ENCODE peak calls at places on chromosomes 5 and 9, in eight cellular contexts. M, O, A, K, Z, N, G and U are unnamed samples.

GRCh38 chr9:83956288-83957028 is 23.6 kb downstream of the HNRNPK start:
- DNase-seq in M (peak; percentile 79), O (no peak), A (no peak), K (peak; percentile 59), Z (no peak), N (peak; percentile 48), G (peak; percentile 93), U (peak; percentile 84)

GRCh38 chr9:122941560-122942234 is 877 bp downstream of the RABGAP1 start:
- DNase-seq in M (no peak), O (no peak), A (peak; percentile 77), K (no peak), Z (peak; percentile 22), N (no peak), G (no peak), U (no peak)

GRCh38 chr9:17462869-17463464 is 115.9 kb upstream of the SH3GL2 start:
- DNase-seq in M (no peak), O (peak; percentile 16), A (peak; percentile 52), K (peak; percentile 57), Z (peak; percentile 60), N (peak; percentile 47), G (no peak), U (peak; percentile 57)

GRCh38 chr9:109411069-109411761 is 86.9 kb downstream of the PTPN3 start:
- DNase-seq in M (no peak), O (no peak), A (no peak), K (no peak), Z (no peak), N (no peak), G (no peak), U (no peak)

GRCh38 chr5:127571314-127571713 is 53.9 kb downstream of the PRRC1 start:
- DNase-seq in M (no peak), O (no peak), A (no peak), K (no peak), Z (peak; percentile 11), N (no peak), G (no peak), U (no peak)

GRCh38 chr5:102324714-102325113 is 28.6 kb upstream of the SLCO4C1 start:
- DNase-seq in M (no peak), O (no peak), A (no peak), K (no peak), Z (no peak), N (no peak), G (no peak), U (no peak)

GRCh38 chr9:99451121-99451606 is 229.1 kb downstream of the SEC61B start:
- DNase-seq in M (no peak), O (no peak), A (peak; percentile 17), K (peak; percentile 69), Z (no peak), N (no peak), G (peak; percentile 64), U (no peak)

GRCh38 chr9:22119537-22120167 is 110.5 kb upstream of the CDKN2B start:
- DNase-seq in M (no peak), O (no peak), A (peak; percentile 72), K (no peak), Z (no peak), N (no peak), G (no peak), U (no peak)

GRCh38 chr9:76341616-76342015 is 52.6 kb downstream of the RFK start:
- DNase-seq in M (no peak), O (no peak), A (no peak), K (no peak), Z (no peak), N (no peak), G (no peak), U (no peak)

GRCh38 chr5:53095222-53095621 is 14.3 kb downstream of the MOCS2 start:
- DNase-seq in M (no peak), O (no peak), A (no peak), K (no peak), Z (peak; percentile 42), N (no peak), G (peak; percentile 68), U (no peak)

GRCh38 chr5:126780165-126780827 is 3.4 kb downstream of the LMNB1 start:
- DNase-seq in M (peak; percentile 53), O (peak; percentile 45), A (peak; percentile 50), K (peak; percentile 62), Z (peak; percentile 87), N (no peak), G (no peak), U (peak; percentile 49)

GRCh38 chr5:148972958-148973357 is 89.9 kb downstream of the SH3TC2 start:
- DNase-seq in M (no peak), O (peak; percentile 54), A (peak; percentile 94), K (no peak), Z (no peak), N (no peak), G (no peak), U (peak; percentile 36)

GRCh38 chr5:82221020-82221419 is 57.1 kb downstream of the RPS23 start:
- DNase-seq in M (no peak), O (no peak), A (no peak), K (peak; percentile 45), Z (no peak), N (no peak), G (no peak), U (no peak)

GRCh38 chr9:137989156-137989555 is 111.6 kb downstream of the CACNA1B start:
- DNase-seq in M (peak; percentile 9), O (no peak), A (no peak), K (no peak), Z (no peak), N (no peak), G (no peak), U (no peak)

GRCh38 chr9:78692871-78693270 is 395.9 kb downstream of the PSAT1 start:
- DNase-seq in M (no peak), O (no peak), A (no peak), K (no peak), Z (no peak), N (no peak), G (no peak), U (peak; percentile 51)

GRCh38 chr5:159133041-159133741 is 33.5 kb upstream of the EBF1 start:
- DNase-seq in M (no peak), O (peak; percentile 78), A (peak; percentile 76), K (no peak), Z (peak; percentile 73), N (no peak), G (no peak), U (peak; percentile 60)

GRCh38 chr5:175826980-175827379 is 44.4 kb upstream of the CPLX2 start:
- DNase-seq in M (no peak), O (no peak), A (no peak), K (no peak), Z (peak; percentile 5), N (no peak), G (peak; percentile 51), U (no peak)

GRCh38 chr5:126969548-126969947 is 60.8 kb downstream of the MARCHF3 start:
- DNase-seq in M (no peak), O (no peak), A (no peak), K (no peak), Z (no peak), N (no peak), G (no peak), U (no peak)

GRCh38 chr5:173888473-173889135 is 455 bp downstream of the CPEB4 start:
- DNase-seq in M (no peak), O (no peak), A (no peak), K (peak; percentile 64), Z (no peak), N (no peak), G (no peak), U (no peak)

GRCh38 chr9:37466037-37466709 is 923 bp upstream of the ZBTB5 start:
- DNase-seq in M (peak; percentile 55), O (no peak), A (no peak), K (peak; percentile 96), Z (peak; percentile 82), N (peak; percentile 82), G (peak; percentile 89), U (peak; percentile 85)

GRCh38 chr5:153711755-153712154 is 221.3 kb downstream of the GRIA1 start:
- DNase-seq in M (no peak), O (no peak), A (peak; percentile 15), K (no peak), Z (no peak), N (no peak), G (no peak), U (no peak)

GRCh38 chr9:15299374-15299939 is 7.6 kb downstream of the TTC39B start:
- DNase-seq in M (peak; percentile 70), O (no peak), A (no peak), K (no peak), Z (no peak), N (no peak), G (no peak), U (no peak)

GRCh38 chr5:58317808-58318207 is 142.1 kb downstream of the PLK2 start:
- DNase-seq in M (no peak), O (no peak), A (no peak), K (no peak), Z (no peak), N (no peak), G (no peak), U (no peak)

GRCh38 chr9:129141066-129142041 is 30.1 kb downstream of the PTPA start:
- DNase-seq in M (no peak), O (peak; percentile 83), A (peak; percentile 69), K (no peak), Z (peak; percentile 75), N (no peak), G (no peak), U (no peak)

GRCh38 chr5:37721447-37721871 is 118.4 kb downstream of the GDNF start:
- DNase-seq in M (no peak), O (no peak), A (no peak), K (no peak), Z (no peak), N (no peak), G (no peak), U (no peak)

GRCh38 chr5:65244031-65244430 is 237.7 kb downstream of the ADAMTS6 start:
- DNase-seq in M (no peak), O (no peak), A (no peak), K (no peak), Z (no peak), N (no peak), G (no peak), U (no peak)

GRCh38 chr5:141871870-141872269 is 6.3 kb downstream of the PCDH1 start:
- DNase-seq in M (no peak), O (no peak), A (no peak), K (peak; percentile 49), Z (no peak), N (no peak), G (no peak), U (no peak)